ENCODE peak calls at places on chromosome 14, in seven cellular contexts. U is transverse colon, Y is right atrium auricular region, S is PC-3, F is ovary, B is GM06990, H is WTC11. W is an unnamed sample.

GRCh38 chr14:94041551-94042346 is 15.6 kb downstream of the OTUB2 start:
- DNase-seq in B (no peak), F (no peak), Y (no peak), U (no peak), H (no peak), S (no peak), W (peak; percentile 56)

GRCh38 chr14:100158566-100159106 is 809 bp downstream of the DEGS2 start:
- DNase-seq in S (no peak), B (no peak), U (no peak), Y (no peak), H (no peak), F (no peak), W (no peak)

GRCh38 chr14:61380984-61381383 is 59.6 kb downstream of the PRKCH start:
- DNase-seq in H (peak; percentile 18), F (no peak), Y (no peak), U (no peak), S (peak; percentile 35), B (no peak), W (no peak)

GRCh38 chr14:44720707-44721106 is 213.6 kb upstream of the FSCB start:
- DNase-seq in S (peak; percentile 45), H (no peak), Y (no peak), F (no peak), B (no peak), U (no peak), W (no peak)

GRCh38 chr14:71206766-71207371 is 299.6 kb downstream of the PCNX1 start:
- DNase-seq in F (no peak), S (peak; percentile 85), Y (peak; percentile 60), H (no peak), U (no peak), B (no peak), W (peak; percentile 42)

GRCh38 chr14:89221109-89221508 is 195.9 kb downstream of the FOXN3 start:
- DNase-seq in Y (no peak), S (peak; percentile 20), H (no peak), F (no peak), B (no peak), U (no peak), W (peak; percentile 42)

GRCh38 chr14:84975503-84975902 is 554.4 kb upstream of the FLRT2 start:
- DNase-seq in U (no peak), H (no peak), Y (no peak), B (no peak), S (no peak), F (no peak), W (no peak)

GRCh38 chr14:51929920-51930682 is 59.2 kb upstream of the RTRAF start:
- DNase-seq in U (no peak), Y (no peak), B (no peak), H (no peak), S (no peak), F (no peak), W (no peak)

GRCh38 chr14:74548881-74549280 is 55.3 kb downstream of the ISCA2 start:
- DNase-seq in Y (peak; percentile 90), B (no peak), U (no peak), H (no peak), S (peak; percentile 38), F (no peak), W (peak; percentile 77)

GRCh38 chr14:63174760-63175191 is 29.5 kb upstream of the RHOJ start:
- DNase-seq in B (no peak), H (peak; percentile 13), U (no peak), S (peak; percentile 63), F (peak; percentile 47), Y (no peak), W (peak; percentile 21)

GRCh38 chr14:54483073-54483745 is 5.6 kb downstream of the GMFB start:
- DNase-seq in H (no peak), U (no peak), S (peak; percentile 49), Y (no peak), B (peak; percentile 15), F (no peak), W (no peak)

GRCh38 chr14:54481695-54482094 is 7.1 kb downstream of the GMFB start:
- DNase-seq in H (no peak), U (no peak), F (no peak), S (peak; percentile 85), B (no peak), Y (no peak), W (no peak)

GRCh38 chr14:54478621-54479215 is 10.1 kb downstream of the GMFB start:
- DNase-seq in F (no peak), B (no peak), Y (no peak), S (no peak), H (no peak), U (no peak), W (peak; percentile 78)

GRCh38 chr14:54483848-54484247 is 4.9 kb downstream of the GMFB start:
- DNase-seq in F (no peak), Y (no peak), U (no peak), H (no peak), B (no peak), S (no peak), W (no peak)

GRCh38 chr14:54480830-54481562 is 7.8 kb downstream of the GMFB start:
- DNase-seq in U (no peak), H (no peak), F (no peak), Y (no peak), S (peak; percentile 95), B (no peak), W (no peak)
- TF ChIP-seq CTCF in U (no peak), H (no peak), F (no peak), Y (no peak), S (peak; percentile 42), B (no peak), W (no peak)

DNA sequence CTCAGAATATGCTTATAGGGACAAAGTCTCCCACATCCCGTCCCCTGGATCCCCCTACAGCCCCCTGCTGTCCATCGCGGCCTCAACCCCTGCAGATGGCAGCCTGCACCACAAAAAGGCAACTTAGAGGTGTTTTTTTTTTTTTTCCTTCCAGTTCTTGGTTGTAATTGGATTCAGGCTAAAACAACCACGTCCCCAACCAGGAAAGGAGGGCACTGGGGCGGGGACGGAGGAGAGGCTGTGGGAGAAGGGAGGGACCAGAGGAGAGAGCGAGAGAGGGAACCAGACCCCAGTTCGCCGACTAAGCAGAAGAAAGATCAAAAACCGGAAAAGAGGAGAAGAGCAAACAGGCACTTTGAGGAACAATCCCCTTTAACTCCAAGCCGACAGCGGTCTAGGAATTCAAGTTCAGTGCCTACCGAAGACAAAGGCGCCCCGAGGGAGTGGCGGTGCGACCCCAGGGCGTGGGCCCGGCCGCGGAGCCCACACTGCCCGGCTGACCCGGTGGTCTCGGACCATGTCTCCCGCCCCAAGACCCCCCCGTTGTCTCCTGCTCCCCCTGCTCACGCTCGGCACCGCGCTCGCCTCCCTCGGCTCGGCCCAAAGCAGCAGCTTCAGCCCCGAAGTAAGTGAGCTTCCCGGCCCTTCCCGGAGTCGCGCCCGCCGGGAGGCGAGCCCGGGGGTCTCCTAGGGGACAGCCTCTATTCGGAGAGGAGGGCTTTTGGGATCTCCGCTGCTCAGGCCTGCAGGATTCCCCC is at the start of gene MMP14:
- DNase-seq in B (no peak), U (peak; percentile 79), Y (peak; percentile 88), S (peak; percentile 65), F (peak; percentile 86), H (peak; percentile 62), W (peak; percentile 94)
- TF ChIP-seq CTCF in B (no peak), U (peak; percentile 30), Y (peak; percentile 60), S (peak; percentile 42), F (no peak), H (no peak), W (peak; percentile 54)

DNA sequence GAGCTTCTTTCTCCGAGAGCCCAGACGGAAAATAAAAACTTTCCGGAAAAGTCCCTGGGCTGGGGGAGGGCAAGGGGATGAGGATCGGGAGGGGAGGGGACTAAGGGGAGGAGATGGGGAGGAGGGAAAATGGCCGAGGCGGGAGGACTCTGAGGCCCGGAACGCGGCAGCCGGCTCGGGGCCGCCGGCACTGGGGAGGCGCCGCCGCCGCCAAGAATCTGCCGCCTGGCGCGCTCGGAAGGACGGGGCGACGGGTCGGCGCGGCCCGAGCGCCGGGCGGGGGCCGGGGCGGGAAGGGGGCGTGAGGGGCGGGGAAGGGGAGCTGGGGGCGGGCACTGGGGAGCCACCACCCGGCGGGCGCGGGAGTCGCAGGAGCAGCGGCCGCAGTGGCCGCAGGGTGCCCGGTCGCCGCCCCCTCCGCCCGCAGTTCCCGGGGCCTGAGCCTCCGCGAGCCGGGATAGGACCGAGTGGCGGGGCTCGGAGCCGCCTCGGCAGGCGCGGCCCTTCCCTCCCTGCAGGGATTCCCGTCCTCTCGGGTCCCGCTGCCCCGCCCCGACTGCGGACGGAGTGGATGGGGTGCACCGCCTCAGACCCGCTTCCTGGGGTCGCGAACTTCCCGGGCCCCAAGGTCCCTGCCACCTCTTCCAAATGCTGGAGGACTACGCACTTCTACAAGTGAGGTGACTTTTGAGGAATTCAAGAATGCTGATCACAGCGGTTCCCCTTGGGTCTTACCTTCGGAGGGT is at the start of gene PRKD1:
- DNase-seq in B (peak; percentile 3), U (peak; percentile 51), F (peak; percentile 62), Y (peak; percentile 62), S (peak; percentile 42), H (peak; percentile 70), W (peak; percentile 59)
- TF ChIP-seq CTCF in B (no peak), U (no peak), F (no peak), Y (peak; percentile 57), S (no peak), H (no peak), W (no peak)

GRCh38 chr14:47539065-47539464 is 136.3 kb downstream of the MDGA2 start:
- DNase-seq in H (no peak), S (peak; percentile 43), Y (no peak), U (no peak), F (no peak), B (no peak), W (no peak)
- TF ChIP-seq CTCF in H (no peak), S (peak; percentile 65), Y (peak; percentile 47), U (no peak), F (no peak), B (no peak), W (no peak)

DNA sequence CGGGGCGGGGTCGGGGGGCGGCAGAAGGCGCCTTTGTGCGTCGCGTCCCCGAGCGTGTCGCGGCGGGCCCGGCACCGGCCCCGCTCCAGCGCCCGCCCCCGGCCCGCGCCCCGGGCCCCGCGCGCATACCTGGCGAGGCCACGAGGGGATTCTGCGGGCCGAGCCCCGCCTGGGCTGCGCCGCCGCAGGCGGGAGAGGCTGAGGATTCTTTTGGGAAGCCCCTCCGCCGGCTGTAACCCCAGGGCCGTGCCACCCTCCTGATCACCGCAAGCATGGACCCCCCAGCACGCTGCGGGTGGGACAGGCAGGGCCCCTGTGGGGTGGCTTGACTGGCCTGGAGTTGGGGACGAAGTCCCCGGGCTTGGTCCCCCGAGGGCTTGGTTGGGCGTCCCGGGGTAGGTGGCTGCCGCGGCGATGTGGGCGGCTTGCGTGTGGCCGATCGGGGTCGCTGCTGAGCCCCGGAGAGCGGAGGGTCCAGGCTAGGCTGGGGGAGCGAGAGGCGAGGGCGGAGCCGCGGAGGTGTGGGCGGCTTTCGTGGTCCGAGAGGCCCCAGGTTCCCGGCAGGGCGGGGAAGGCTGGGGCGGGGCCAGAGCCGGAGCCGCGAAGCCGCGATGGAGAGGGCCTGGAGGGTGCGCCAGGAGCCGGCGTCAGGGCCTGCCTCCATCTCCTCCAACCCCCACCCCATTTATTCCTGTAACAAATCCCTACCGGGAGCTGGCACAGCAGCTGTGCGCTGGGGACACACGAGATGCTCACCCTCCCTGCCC is 28.4 kb upstream of the GPR132 start:
- DNase-seq in S (peak; percentile 80), F (peak; percentile 84), B (peak; percentile 87), U (peak; percentile 88), Y (no peak), H (peak; percentile 94), W (peak; percentile 79)
- TF ChIP-seq CTCF in S (peak; percentile 59), F (no peak), B (peak; percentile 65), U (peak; percentile 56), Y (peak; percentile 62), H (peak; percentile 9), W (peak; percentile 58)